ENCODE peak calls at places on chromosomes 5 and 9, in four cellular contexts. Q, Z, D and V are unnamed samples.

GRCh38 chr9:124617477-124618141 is 110.4 kb upstream of the NR5A1 start:
- DNase-seq in Q (peak), Z (peak), D (peak), V (peak)

GRCh38 chr9:132545578-132545977 is 36.8 kb upstream of the BARHL1 start:
- DNase-seq in Q (no peak), Z (no peak), D (no peak), V (no peak)

GRCh38 chr5:156922207-156922792 is 40.7 kb downstream of the TIMD4 start:
- DNase-seq in Q (peak), Z (no peak), D (no peak), V (no peak)

GRCh38 chr5:1181451-1182359 is 19.7 kb upstream of the SLC6A19 start:
- DNase-seq in Q (no peak), Z (no peak), D (peak), V (no peak)

GRCh38 chr5:160837749-160838593 is 14.0 kb downstream of the ATP10B start:
- DNase-seq in Q (no peak), Z (no peak), D (no peak), V (no peak)

GRCh38 chr5:17081142-17081541 is 136.3 kb upstream of the BASP1 start:
- DNase-seq in Q (no peak), Z (no peak), D (no peak), V (no peak)

GRCh38 chr5:31408814-31409213 is 123.1 kb downstream of the DROSHA start:
- DNase-seq in Q (no peak), Z (no peak), D (no peak), V (no peak)

GRCh38 chr9:115057559-115057958 is 60.4 kb downstream of the TNC start:
- DNase-seq in Q (no peak), Z (no peak), D (no peak), V (no peak)

GRCh38 chr5:131986161-131986912 is 25.1 kb downstream of the ACSL6 start:
- DNase-seq in Q (no peak), Z (no peak), D (no peak), V (no peak)

GRCh38 chr9:2228132-2228531 is 213.0 kb downstream of the SMARCA2 start:
- DNase-seq in Q (no peak), Z (peak), D (no peak), V (peak)

GRCh38 chr9:108780949-108781734 is 74.6 kb downstream of the ACTL7B start:
- DNase-seq in Q (no peak), Z (no peak), D (no peak), V (no peak)

GRCh38 chr5:56705217-56705616 is 110.1 kb upstream of the MAP3K1 start:
- DNase-seq in Q (no peak), Z (no peak), D (no peak), V (no peak)

GRCh38 chr9:110214090-110214489 is 6.1 kb upstream of the C9orf152 start:
- DNase-seq in Q (no peak), Z (no peak), D (peak), V (no peak)

GRCh38 chr9:118809160-118809625 is 560.0 kb downstream of the BRINP1 start:
- DNase-seq in Q (no peak), Z (peak), D (no peak), V (no peak)

GRCh38 chr5:22938373-22938772 is 85.2 kb upstream of the CDH12 start:
- DNase-seq in Q (no peak), Z (no peak), D (no peak), V (no peak)

GRCh38 chr5:9104576-9105339 is 441.1 kb downstream of the SEMA5A start:
- DNase-seq in Q (no peak), Z (no peak), D (no peak), V (no peak)

GRCh38 chr5:74206571-74207550 is 433.7 kb downstream of the ENC1 start:
- DNase-seq in Q (no peak), Z (peak), D (no peak), V (peak)

GRCh38 chr5:147361441-147362175 is 126.8 kb downstream of the STK32A start:
- DNase-seq in Q (no peak), Z (no peak), D (no peak), V (no peak)

GRCh38 chr5:86909896-86910295 is 292.2 kb downstream of the COX7C start:
- DNase-seq in Q (no peak), Z (no peak), D (no peak), V (no peak)

GRCh38 chr5:112034614-112035013 is 277.6 kb upstream of the NREP start:
- DNase-seq in Q (no peak), Z (no peak), D (no peak), V (no peak)

GRCh38 chr5:25754895-25755294 is 1110.1 kb upstream of the CDH10 start:
- DNase-seq in Q (no peak), Z (no peak), D (peak), V (peak)

DNA sequence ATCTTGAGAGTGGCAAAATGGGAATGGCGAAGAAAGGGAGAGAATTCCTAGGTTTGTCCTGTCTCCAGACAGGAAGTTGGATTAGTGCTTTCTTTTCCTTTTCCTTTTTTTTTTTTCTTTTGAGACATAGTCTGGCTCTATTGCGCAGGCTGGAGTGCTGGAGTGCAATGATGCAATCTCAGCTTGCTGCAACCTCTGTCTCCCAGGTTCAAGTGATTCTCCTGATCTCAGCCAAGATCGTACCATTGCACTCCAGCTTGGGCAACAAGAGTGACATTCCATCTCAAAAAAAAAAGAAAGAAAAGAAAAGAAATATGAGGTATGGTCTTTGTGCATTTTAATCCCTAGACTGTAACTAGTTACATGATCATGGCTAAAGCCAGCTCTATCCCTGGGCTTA is 12.6 kb upstream of the KIF27 start:
- DNase-seq in Q (no peak), Z (no peak), D (no peak), V (no peak)
- H3K4me3 ChIP-seq in Q (no peak), Z (no peak), D (no peak), V (no peak)

DNA sequence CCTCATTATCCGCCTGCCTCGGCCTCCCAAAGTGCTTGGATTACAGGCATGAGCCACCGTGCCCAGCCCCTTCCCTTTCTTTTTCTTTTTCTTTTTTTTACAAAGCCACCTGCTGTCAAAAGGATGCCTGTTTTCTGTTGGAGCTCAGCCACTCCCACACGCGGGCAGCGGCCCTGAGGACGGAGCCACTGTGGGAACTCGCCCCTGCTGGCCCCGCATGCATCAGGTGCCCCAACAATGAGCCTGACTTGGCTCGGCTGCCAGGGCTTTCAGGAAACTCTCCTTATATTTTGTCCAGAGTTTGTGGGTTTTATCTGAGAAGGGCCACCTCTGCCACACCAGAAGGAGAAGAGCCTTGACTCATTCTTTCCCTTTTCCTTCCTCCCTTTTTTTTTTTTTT is 37.1 kb upstream of the LRRC14B start:
- DNase-seq in Q (no peak), Z (no peak), D (no peak), V (no peak)
- TF ChIP-seq SUZ12 in Q (no peak), Z (no peak), D (no peak), V (no peak)

GRCh38 chr5:150163547-150164059 is 3.0 kb upstream of the CDX1 start:
- DNase-seq in Q (no peak), Z (no peak), D (no peak), V (no peak)
- TF ChIP-seq YY1 in Q (no peak), Z (no peak), D (no peak), V (no peak)

GRCh38 chr9:98943682-98944129 is at the start of gene COL15A1:
- DNase-seq in Q (no peak), Z (no peak), D (no peak), V (no peak)
- H3K4me3 ChIP-seq in Q (no peak), Z (peak), D (no peak), V (peak)

GRCh38 chr9:136013116-136013515 is 51.9 kb upstream of the UBAC1 start:
- DNase-seq in Q (no peak), Z (no peak), D (no peak), V (no peak)

GRCh38 chr9:136013524-136014034 is 52.4 kb upstream of the UBAC1 start:
- DNase-seq in Q (no peak), Z (no peak), D (no peak), V (no peak)

GRCh38 chr9:136015656-136016055 is 54.5 kb upstream of the UBAC1 start:
- DNase-seq in Q (no peak), Z (no peak), D (no peak), V (no peak)

GRCh38 chr9:136014928-136015633 is 53.9 kb upstream of the UBAC1 start:
- DNase-seq in Q (no peak), Z (no peak), D (no peak), V (no peak)

GRCh38 chr9:136014147-136014927 is 53.2 kb upstream of the UBAC1 start:
- DNase-seq in Q (no peak), Z (no peak), D (no peak), V (no peak)
- TF ChIP-seq SUZ12 in Q (no peak), Z (no peak), D (no peak), V (no peak)